ENCODE peak calls at places on chromosome 19, in six cellular contexts. W is IMR-90, U is GM23248, R is H9, H is neuronal stem cell, X is MM.1S. C is an unnamed sample.

GRCh38 chr19:16825312-16826168 is 3.7 kb upstream of the SIN3B start:
- DNase-seq in W (peak), U (peak), R (peak), H (no peak), X (no peak), C (peak)

GRCh38 chr19:13154911-13155471 is 4.8 kb downstream of the IER2 start:
- DNase-seq in W (peak), U (peak), R (peak), H (peak), X (no peak), C (peak)

GRCh38 chr19:39351537-39352037 is 9.4 kb downstream of the SAMD4B start:
- DNase-seq in W (peak), U (peak), R (no peak), H (no peak), X (peak), C (no peak)

GRCh38 chr19:49884760-49885159 is 7.3 kb downstream of the TBC1D17 start:
- DNase-seq in W (no peak), U (no peak), R (no peak), H (no peak), X (no peak), C (no peak)

GRCh38 chr19:53424968-53425597 is 6.7 kb upstream of the ZNF761 start:
- DNase-seq in W (peak), U (peak), R (peak), H (peak), X (no peak), C (peak)

GRCh38 chr19:54209748-54210494 is 9.3 kb downstream of the RPS9 start:
- DNase-seq in W (peak), U (peak), R (no peak), H (no peak), X (no peak), C (peak)

GRCh38 chr19:16888629-16889371 is at the start of gene F2RL3:
- DNase-seq in W (peak), U (peak), R (no peak), H (no peak), X (peak), C (no peak)

GRCh38 chr19:17560205-17560595 is 4.8 kb downstream of the COLGALT1 start:
- DNase-seq in W (peak), U (peak), R (no peak), H (no peak), X (no peak), C (no peak)

GRCh38 chr19:45323671-45324081 is 1.0 kb upstream of the CKM start:
- DNase-seq in W (no peak), U (peak), R (peak), H (no peak), X (no peak), C (no peak)

GRCh38 chr19:18319591-18320135 is 3.2 kb downstream of the LSM4 start:
- DNase-seq in W (no peak), U (no peak), R (no peak), H (no peak), X (no peak), C (no peak)

GRCh38 chr19:55418185-55418584 is 10.6 kb upstream of the UBE2S start:
- DNase-seq in W (peak), U (peak), R (peak), H (peak), X (peak), C (peak)

GRCh38 chr19:21398851-21399250 is 1.9 kb downstream of the ZNF493 start:
- DNase-seq in W (peak), U (peak), R (no peak), H (no peak), X (no peak), C (peak)

GRCh38 chr19:15631817-15632216 is 8.9 kb upstream of the CYP4F3 start:
- DNase-seq in W (no peak), U (peak), R (peak), H (no peak), X (peak), C (no peak)

GRCh38 chr19:39356647-39357046 is 14.4 kb downstream of the SAMD4B start:
- DNase-seq in W (no peak), U (no peak), R (no peak), H (no peak), X (no peak), C (no peak)

GRCh38 chr19:19788015-19788414 is 33.5 kb downstream of the ZNF506 start:
- DNase-seq in W (no peak), U (no peak), R (no peak), H (no peak), X (no peak), C (no peak)

GRCh38 chr19:55640043-55640576 is 692 bp upstream of the ZNF580 start:
- DNase-seq in W (peak), U (peak), R (peak), H (no peak), X (no peak), C (peak)

GRCh38 chr19:46296722-46297431 is at the start of gene HIF3A:
- DNase-seq in W (no peak), U (peak), R (peak), H (peak), X (no peak), C (no peak)

GRCh38 chr19:32041681-32042292 is 303.6 kb upstream of the ZNF507 start:
- DNase-seq in W (peak), U (peak), R (peak), H (peak), X (peak), C (peak)

DNA sequence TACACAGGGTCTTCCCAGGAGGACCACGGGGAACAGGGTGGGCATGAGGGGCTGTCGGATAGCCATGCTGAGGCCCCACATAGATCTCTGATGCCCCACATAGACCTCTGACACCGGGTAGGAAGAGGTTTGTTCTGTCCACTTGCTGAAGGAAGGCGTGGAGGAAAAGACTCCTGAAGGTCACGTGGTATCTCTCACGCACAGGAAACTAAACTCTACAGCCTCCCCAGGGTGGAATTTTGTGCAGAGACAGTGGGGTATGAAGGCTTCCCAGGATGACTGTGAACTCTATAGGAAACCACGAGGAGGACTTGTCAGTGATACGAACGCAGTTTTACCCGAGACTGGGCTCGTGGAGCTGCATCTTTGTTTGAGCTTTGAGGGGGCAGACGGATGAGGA is 2.8 kb downstream of the EVI5L start:
- DNase-seq in W (no peak), U (peak), R (no peak), H (no peak), X (no peak), C (no peak)
- H3K4me2 ChIP-seq in W (no peak), U (peak), R (no peak), H (no peak), X (no peak), C (no peak)

GRCh38 chr19:1038995-1039645 is 787 bp upstream of the ABCA7 start:
- DNase-seq in W (peak), U (peak), R (peak), H (no peak), X (peak), C (no peak)

GRCh38 chr19:1041835-1042685 is 2.2 kb downstream of the ABCA7 start:
- DNase-seq in W (no peak), U (peak), R (peak), H (no peak), X (no peak), C (no peak)

GRCh38 chr19:1041272-1041834 is 1.4 kb downstream of the ABCA7 start:
- DNase-seq in W (no peak), U (no peak), R (peak), H (no peak), X (no peak), C (no peak)

GRCh38 chr19:1040476-1041271 is 767 bp downstream of the ABCA7 start:
- DNase-seq in W (peak), U (peak), R (peak), H (peak), X (peak), C (peak)

GRCh38 chr19:1039646-1040475 is at the start of gene ABCA7:
- DNase-seq in W (peak), U (peak), R (peak), H (peak), X (peak), C (peak)
- H2AFZ ChIP-seq in W (peak), U (peak), R (no peak), H (peak), X (peak), C (peak)

GRCh38 chr19:5478925-5479588 is 23.8 kb downstream of the ZNRF4 start:
- DNase-seq in W (no peak), U (no peak), R (no peak), H (no peak), X (no peak), C (no peak)
- H3K9ac ChIP-seq in W (no peak), U (no peak), R (no peak), H (no peak), X (no peak), C (no peak)

DNA sequence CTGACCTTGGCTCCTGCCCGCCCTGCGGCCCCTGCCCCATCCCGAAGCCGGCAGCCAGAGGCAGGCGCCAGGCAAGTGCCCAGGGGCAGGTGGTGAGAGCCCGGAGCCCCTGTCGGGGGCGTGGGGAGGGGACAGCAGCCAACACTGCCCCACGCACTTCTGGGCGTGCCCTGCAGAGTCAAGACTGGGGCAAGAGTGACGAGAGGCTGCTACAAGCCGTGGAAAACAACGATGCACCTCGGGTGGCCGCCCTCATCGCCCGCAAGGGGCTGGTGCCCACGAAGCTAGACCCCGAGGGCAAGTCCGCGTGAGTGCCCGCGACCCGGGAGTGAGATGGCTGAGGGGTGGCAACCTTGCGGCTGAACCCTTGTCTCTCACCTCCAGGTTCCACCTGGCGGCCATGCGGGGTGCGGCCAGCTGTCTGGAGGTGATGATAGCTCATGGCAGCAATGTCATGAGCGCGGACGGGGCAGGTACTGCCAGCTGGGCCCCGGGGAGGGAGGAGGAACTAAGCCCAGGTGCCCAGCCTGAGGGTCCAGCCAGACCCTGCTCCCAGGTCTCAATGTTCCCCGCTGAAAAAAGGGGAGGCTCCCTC is 17.3 kb downstream of the ANKRD24 start:
- DNase-seq in W (no peak), U (no peak), R (peak), H (no peak), X (no peak), C (no peak)
- H3K4me2 ChIP-seq in W (no peak), U (no peak), R (no peak), H (no peak), X (no peak), C (no peak)

DNA sequence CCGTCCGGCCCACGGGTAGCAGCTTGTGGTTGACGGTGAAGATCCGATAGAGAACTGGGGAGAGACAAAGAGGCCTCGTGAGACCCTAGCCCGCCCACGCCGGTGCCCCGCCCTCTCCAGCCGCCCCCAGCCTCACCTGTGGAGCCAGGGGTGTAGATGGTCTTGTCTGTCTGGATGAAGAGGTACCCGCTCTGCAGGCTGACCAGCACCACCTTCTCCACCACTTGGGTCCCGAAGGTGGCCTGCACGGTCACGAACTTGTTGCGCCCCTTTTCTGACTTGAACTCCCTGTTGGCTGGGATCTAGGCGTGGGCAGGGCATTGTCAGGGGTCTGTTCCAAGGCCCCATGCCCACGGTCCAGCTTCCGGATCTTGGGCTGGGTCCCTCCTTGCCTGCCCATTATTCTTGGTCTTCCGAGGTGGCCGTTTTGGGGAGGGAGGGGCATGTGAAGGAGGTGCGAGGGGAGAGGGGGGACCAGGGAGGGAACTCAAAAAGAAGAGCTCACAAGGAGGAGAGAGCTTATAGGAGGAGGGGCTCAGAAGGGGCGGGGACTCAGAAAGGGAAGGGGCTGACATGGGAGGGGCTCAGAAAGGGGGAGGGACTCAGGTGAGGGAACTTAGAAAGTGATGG is 2.2 kb downstream of the C3 start:
- DNase-seq in W (no peak), U (no peak), R (peak), H (no peak), X (no peak), C (no peak)
- H2AFZ ChIP-seq in W (no peak), U (no peak), R (no peak), H (no peak), X (no peak), C (no peak)

GRCh38 chr19:38290631-38291147 is 13.4 kb upstream of the C19orf33 start:
- DNase-seq in W (peak), U (peak), R (no peak), H (no peak), X (no peak), C (peak)
- H3K9ac ChIP-seq in W (no peak), U (peak), R (no peak), H (no peak), X (no peak), C (peak)

GRCh38 chr19:29815231-29815630 is 3.4 kb downstream of the CCNE1 start:
- DNase-seq in W (no peak), U (no peak), R (no peak), H (no peak), X (peak), C (no peak)

GRCh38 chr19:29819300-29819699 is 7.5 kb downstream of the CCNE1 start:
- DNase-seq in W (no peak), U (no peak), R (no peak), H (no peak), X (no peak), C (no peak)

GRCh38 chr19:29817316-29817715 is 5.5 kb downstream of the CCNE1 start:
- DNase-seq in W (no peak), U (no peak), R (no peak), H (no peak), X (no peak), C (no peak)

GRCh38 chr19:29823581-29824330 is 12.0 kb downstream of the CCNE1 start:
- DNase-seq in W (no peak), U (no peak), R (no peak), H (no peak), X (no peak), C (no peak)

DNA sequence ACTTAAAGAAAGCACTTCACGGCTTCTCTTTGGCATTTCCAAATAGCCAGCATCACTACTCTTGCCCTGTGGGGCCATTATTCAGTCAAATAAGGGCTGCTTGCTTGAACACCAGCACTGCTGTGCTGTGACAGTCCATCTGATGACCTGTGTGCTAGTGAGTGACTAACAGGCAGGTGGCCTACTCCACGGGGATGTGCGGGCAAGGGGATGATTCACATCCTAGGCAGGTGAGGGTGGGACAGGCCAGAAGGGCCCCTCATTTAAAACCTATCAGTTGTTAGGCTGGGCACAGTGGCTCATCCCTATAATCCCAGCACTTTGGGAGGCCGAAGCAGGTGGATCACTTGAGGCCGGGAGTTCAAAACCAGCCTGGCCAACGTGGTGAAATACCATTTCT is 8.2 kb downstream of the CCNE1 start:
- DNase-seq in W (no peak), U (no peak), R (no peak), H (no peak), X (no peak), C (no peak)
- H3K4me2 ChIP-seq in W (no peak), U (no peak), R (no peak), H (no peak), X (no peak), C (no peak)

DNA sequence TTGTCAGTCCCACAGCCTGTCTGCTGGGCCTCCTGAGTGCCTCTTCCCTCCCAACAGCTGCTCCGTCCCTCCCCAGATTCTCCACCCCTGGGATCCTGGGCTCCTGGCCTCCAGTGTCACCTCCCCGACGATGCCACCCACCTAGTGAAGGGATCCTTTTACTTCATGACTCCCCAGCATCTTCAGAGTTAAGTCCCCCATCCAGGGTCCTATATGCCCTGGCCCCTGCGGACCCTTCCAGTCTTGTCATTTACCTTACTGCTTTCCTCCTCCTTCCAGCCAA is 4.5 kb upstream of the PRX start:
- DNase-seq in W (no peak), U (no peak), R (no peak), H (no peak), X (no peak), C (no peak)
- H2AFZ ChIP-seq in W (peak), U (peak), R (no peak), H (peak), X (no peak), C (no peak)

DNA sequence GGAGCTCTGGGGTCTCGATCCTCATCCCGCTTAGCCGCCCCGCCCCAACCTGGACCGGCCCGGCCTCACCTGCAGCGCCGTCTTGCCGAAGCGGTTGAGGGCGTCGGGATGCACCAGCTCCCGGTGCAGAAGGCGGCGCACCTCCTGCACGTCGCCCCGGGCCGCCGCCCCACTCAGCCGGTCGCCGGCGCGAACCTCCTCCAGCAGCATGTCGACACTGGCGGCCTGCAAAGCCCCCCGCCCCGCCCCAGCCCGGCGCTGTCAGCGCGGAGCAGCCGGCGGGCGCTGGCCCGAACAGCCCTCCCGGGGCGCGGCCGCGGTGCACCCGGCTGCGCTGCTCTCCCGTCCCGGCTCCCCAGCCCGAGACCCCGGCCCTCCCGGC is 344 bp downstream of the CDKN2D start:
- DNase-seq in W (no peak), U (peak), R (peak), H (no peak), X (peak), C (peak)
- H3K9ac ChIP-seq in W (peak), U (peak), R (no peak), H (peak), X (peak), C (no peak)